ENCODE peak calls at places on chromosome 5, in four cellular contexts. F, Z, P and K are unnamed samples.

GRCh38 chr5:10649518-10650410 is 85.9 kb downstream of the ANKRD33B start:
- DNase-seq in P (no peak), Z (no peak), F (no peak), K (peak)

GRCh38 chr5:139651863-139652787 is 4.0 kb downstream of the CXXC5 start:
- DNase-seq in F (no peak), Z (peak), P (peak), K (peak)

GRCh38 chr5:173477320-173478055 is 139.0 kb downstream of the BOD1 start:
- DNase-seq in F (no peak), P (no peak), Z (no peak), K (no peak)

GRCh38 chr5:84016090-84016489 is 295.4 kb upstream of the HAPLN1 start:
- DNase-seq in Z (no peak), P (no peak), F (no peak), K (no peak)

GRCh38 chr5:142892021-142892420 is 121.8 kb downstream of the ARHGAP26 start:
- DNase-seq in P (no peak), Z (no peak), F (no peak), K (no peak)

GRCh38 chr5:120803282-120803681 is 339.2 kb downstream of the PRR16 start:
- DNase-seq in P (no peak), Z (no peak), F (no peak), K (no peak)

GRCh38 chr5:132055808-132056609 is 4.4 kb upstream of the IL3 start:
- DNase-seq in Z (no peak), F (no peak), P (no peak), K (no peak)

GRCh38 chr5:23588841-23589240 is 81.4 kb downstream of the PRDM9 start:
- DNase-seq in Z (no peak), P (no peak), F (no peak), K (no peak)

GRCh38 chr5:172133359-172134029 is 54.5 kb downstream of the STK10 start:
- DNase-seq in P (no peak), F (no peak), Z (no peak), K (no peak)

GRCh38 chr5:156137482-156137881 is 189.5 kb upstream of the SGCD start:
- DNase-seq in Z (peak), P (no peak), F (no peak), K (no peak)

GRCh38 chr5:81825237-81825636 is 74.3 kb upstream of the SSBP2 start:
- DNase-seq in P (no peak), Z (peak), F (no peak), K (no peak)

GRCh38 chr5:11251242-11251641 is 490.2 kb upstream of the DAP start:
- DNase-seq in P (no peak), Z (no peak), F (peak), K (no peak)

GRCh38 chr5:14032944-14033343 is 88.5 kb upstream of the DNAH5 start:
- DNase-seq in Z (peak), P (no peak), F (no peak), K (no peak)

GRCh38 chr5:15463231-15463630 is 36.7 kb upstream of the FBXL7 start:
- DNase-seq in F (no peak), Z (peak), P (no peak), K (no peak)

GRCh38 chr5:66517361-66517760 is 78.8 kb upstream of the MAST4 start:
- DNase-seq in Z (no peak), F (no peak), P (no peak), K (no peak)

GRCh38 chr5:40397976-40398375 is 281.7 kb upstream of the PTGER4 start:
- DNase-seq in Z (no peak), P (no peak), F (no peak), K (no peak)

GRCh38 chr5:40827479-40827977 is 7.5 kb downstream of the RPL37 start:
- DNase-seq in P (no peak), Z (no peak), F (no peak), K (no peak)

GRCh38 chr5:43193171-43193951 is 1.3 kb downstream of the NIM1K start:
- DNase-seq in Z (peak), P (peak), F (peak), K (no peak)

GRCh38 chr5:4294878-4295277 is 699.2 kb downstream of the IRX1 start:
- DNase-seq in P (no peak), F (no peak), Z (no peak), K (no peak)

GRCh38 chr5:36236801-36237200 is 4.9 kb downstream of the NADK2 start:
- DNase-seq in Z (no peak), P (no peak), F (no peak), K (no peak)

GRCh38 chr5:171428168-171428658 is 8.8 kb downstream of the FGF18 start:
- DNase-seq in Z (no peak), F (no peak), P (no peak), K (no peak)

GRCh38 chr5:35852084-35852734 is 4.5 kb upstream of the IL7R start:
- DNase-seq in F (no peak), Z (peak), P (no peak), K (peak)

GRCh38 chr5:171806976-171807823 is 21.6 kb downstream of the SMIM23 start:
- DNase-seq in P (no peak), F (no peak), Z (no peak), K (no peak)

GRCh38 chr5:116343961-116344360 is 230.7 kb downstream of the SEMA6A start:
- DNase-seq in F (no peak), Z (no peak), P (no peak), K (peak)

GRCh38 chr5:132815454-132815853 is 2.4 kb downstream of the SOWAHA start:
- DNase-seq in F (no peak), Z (no peak), P (no peak), K (no peak)

GRCh38 chr5:2894347-2895135 is 143.1 kb upstream of the IRX2 start:
- DNase-seq in P (no peak), F (no peak), Z (no peak), K (no peak)

GRCh38 chr5:140497897-140498296 is 49.6 kb upstream of the EIF4EBP3 start:
- DNase-seq in P (no peak), Z (peak), F (peak), K (no peak)

GRCh38 chr5:579211-579610 is 32.9 kb upstream of the CEP72 start:
- DNase-seq in P (no peak), Z (no peak), F (no peak), K (no peak)

GRCh38 chr5:168592014-168592368 is 12.8 kb upstream of the PANK3 start:
- DNase-seq in Z (peak), F (peak), P (no peak), K (no peak)
- TF ChIP-seq HMGXB4 in Z (no peak), F (no peak), P (no peak), K (no peak)

GRCh38 chr5:176679365-176680225 is 32.3 kb downstream of the TSPAN17 start:
- DNase-seq in P (no peak), F (no peak), Z (no peak), K (no peak)

GRCh38 chr5:176675676-176676360 is 28.5 kb downstream of the TSPAN17 start:
- DNase-seq in P (peak), Z (peak), F (peak), K (peak)

GRCh38 chr5:176676361-176676824 is 29.1 kb downstream of the TSPAN17 start:
- DNase-seq in F (peak), Z (peak), P (peak), K (no peak)

GRCh38 chr5:176678584-176678983 is 31.3 kb downstream of the TSPAN17 start:
- DNase-seq in F (no peak), Z (no peak), P (no peak), K (no peak)

DNA sequence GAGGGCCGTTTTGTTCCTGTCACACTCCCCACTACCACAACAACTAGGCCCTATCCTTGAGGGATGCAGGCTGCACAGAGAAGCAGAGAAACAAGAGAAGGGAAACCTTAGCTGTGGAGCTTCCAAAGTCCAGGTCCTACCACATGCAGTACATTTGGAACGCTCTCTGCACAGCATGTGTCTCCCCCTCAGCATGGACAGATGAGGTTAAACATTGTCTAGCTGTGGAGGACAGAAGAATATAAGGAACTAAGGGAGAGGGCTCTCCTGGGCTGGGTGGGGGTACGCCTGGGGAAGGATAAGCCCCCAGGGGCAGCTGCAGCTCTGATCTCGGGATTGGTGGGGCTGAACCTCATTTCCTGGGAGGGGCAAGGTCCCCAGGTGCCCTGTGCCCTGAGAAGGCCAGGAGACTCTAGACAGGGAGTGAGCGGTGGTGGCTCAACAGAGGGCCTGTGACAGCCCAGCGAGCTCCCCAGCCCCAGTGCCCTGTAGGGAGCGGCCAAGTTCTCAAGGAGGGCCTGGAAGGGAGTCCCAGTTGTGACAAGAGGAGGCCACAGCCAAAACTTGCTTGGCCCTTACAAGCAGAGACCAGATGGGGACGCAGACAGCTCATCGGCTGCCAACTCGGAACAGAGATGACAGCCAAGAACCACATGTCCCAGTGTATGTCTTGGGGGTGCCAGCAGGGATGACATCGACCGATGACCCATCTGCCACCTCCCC is 30.1 kb downstream of the TSPAN17 start:
- DNase-seq in F (peak), Z (no peak), P (no peak), K (no peak)
- TF ChIP-seq HMGXB4 in F (no peak), Z (no peak), P (no peak), K (no peak)

GRCh38 chr5:179487145-179487544 is 63.2 kb upstream of the RUFY1 start:
- DNase-seq in P (no peak), F (no peak), Z (no peak), K (no peak)
- TF ChIP-seq HMGXB4 in P (no peak), F (no peak), Z (no peak), K (no peak)

DNA sequence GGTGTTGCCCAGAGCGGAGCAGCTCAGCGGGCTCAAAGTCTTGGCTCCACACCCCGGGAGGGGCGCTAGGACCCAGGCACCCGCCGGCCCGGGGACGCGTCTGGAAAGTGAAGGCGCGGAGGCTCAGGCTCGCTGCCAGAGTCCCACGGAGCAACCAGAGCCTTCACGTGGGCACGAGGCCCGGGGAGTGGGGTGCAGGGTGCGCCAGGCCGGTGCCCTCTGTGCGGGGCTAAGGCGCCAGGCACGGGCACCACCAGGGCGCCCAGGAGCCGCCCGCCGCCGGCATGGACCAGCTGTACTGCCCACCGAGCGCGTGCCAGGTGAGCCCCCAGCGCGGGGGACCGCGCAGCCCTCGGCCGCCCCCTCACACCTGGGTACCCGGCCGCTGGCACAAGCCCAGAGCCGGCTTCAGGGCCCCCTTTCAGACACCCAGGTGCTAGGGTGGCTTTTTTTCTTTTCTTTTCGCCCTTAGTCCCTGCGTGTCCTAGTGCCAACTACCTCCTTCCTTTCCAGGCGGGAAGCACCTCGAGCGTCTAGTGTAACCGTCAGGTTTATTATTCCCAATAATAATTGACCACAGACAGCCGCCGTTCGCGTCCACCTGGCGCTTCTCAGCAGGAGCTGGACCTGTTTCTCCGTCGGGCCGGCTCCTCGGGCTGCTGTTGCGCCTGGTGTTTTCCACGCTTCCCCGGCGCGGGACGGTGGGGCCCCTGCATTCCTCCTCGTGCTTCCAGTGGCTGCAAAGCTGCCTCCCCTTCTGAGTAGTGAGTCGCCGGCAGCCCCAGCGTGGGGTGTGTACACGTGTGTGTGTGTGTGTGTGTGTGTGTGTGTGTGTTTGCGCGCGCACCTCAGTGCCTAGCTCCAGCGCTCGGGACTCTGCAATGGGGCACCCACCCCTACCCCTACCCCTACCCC is 30.1 kb upstream of the PDE8B start:
- DNase-seq in P (no peak), Z (no peak), F (no peak), K (peak)
- TF ChIP-seq HMGXB4 in P (no peak), Z (no peak), F (no peak), K (no peak)